ENCODE peak calls at places on chromosomes 6 and 20, in nine cellular contexts. Q, I, S, P, G, Z, D, T and Y are unnamed samples.

GRCh38 chr6:154218336-154218735 is 138.3 kb downstream of the IPCEF1 start:
- DNase-seq in T (no peak), Q (no peak), S (no peak), G (no peak), Z (no peak), P (no peak), D (no peak), I (no peak), Y (no peak)

GRCh38 chr20:23937303-23938117 is 51.1 kb downstream of the GGTLC1 start:
- DNase-seq in Z (peak; percentile 41), Q (peak; percentile 50), G (peak; percentile 34), D (peak; percentile 43), T (no peak), P (no peak), S (no peak), I (peak; percentile 67), Y (no peak)

GRCh38 chr6:116246089-116246488 is 7.8 kb downstream of the TSPYL4 start:
- DNase-seq in D (no peak), Q (peak; percentile 42), G (peak; percentile 74), Z (peak; percentile 81), S (peak; percentile 80), I (no peak), T (no peak), P (no peak), Y (no peak)

GRCh38 chr6:170533792-170534191 is 19.3 kb downstream of the PSMB1 start:
- DNase-seq in I (no peak), P (no peak), Q (no peak), Z (no peak), S (no peak), D (no peak), G (no peak), T (no peak), Y (no peak)

GRCh38 chr6:22892452-22892851 is 323.1 kb downstream of the HDGFL1 start:
- DNase-seq in S (peak; percentile 98), Q (peak; percentile 95), P (no peak), I (no peak), T (no peak), G (peak; percentile 98), Z (peak; percentile 96), D (no peak), Y (no peak)

GRCh38 chr6:41047745-41048742 is 5.0 kb upstream of the APOBEC2 start:
- DNase-seq in S (no peak), T (no peak), D (peak; percentile 0), Z (no peak), P (no peak), G (no peak), I (no peak), Q (no peak), Y (no peak)

GRCh38 chr20:42192321-42192720 is 574.1 kb upstream of the CHD6 start:
- DNase-seq in S (no peak), Z (no peak), G (no peak), D (no peak), T (no peak), I (no peak), P (no peak), Q (no peak), Y (no peak)

GRCh38 chr20:63860325-63861051 is 810 bp upstream of the ABHD16B start:
- DNase-seq in Q (no peak), I (no peak), T (peak; percentile 64), G (no peak), D (no peak), P (peak; percentile 80), S (no peak), Z (no peak), Y (no peak)

GRCh38 chr20:53652090-53652858 is 58.6 kb upstream of the ZNF217 start:
- DNase-seq in T (no peak), I (no peak), P (no peak), D (peak; percentile 62), S (no peak), Z (no peak), G (no peak), Q (no peak), Y (no peak)

GRCh38 chr6:34746104-34746846 is 11.0 kb upstream of the SNRPC start:
- DNase-seq in Q (no peak), D (no peak), Z (no peak), G (no peak), P (no peak), I (no peak), T (no peak), S (peak; percentile 8), Y (no peak)

GRCh38 chr6:36243562-36244212 is 26.2 kb upstream of the PNPLA1 start:
- DNase-seq in Q (no peak), G (no peak), I (no peak), D (no peak), T (no peak), Z (no peak), S (no peak), P (no peak), Y (no peak)

GRCh38 chr6:36246511-36247268 is 23.2 kb upstream of the PNPLA1 start:
- DNase-seq in Z (no peak), P (peak; percentile 66), I (no peak), T (no peak), G (no peak), D (no peak), Q (no peak), S (no peak), Y (no peak)

GRCh38 chr6:36247691-36248090 is 22.2 kb upstream of the PNPLA1 start:
- DNase-seq in Q (peak; percentile 45), Z (peak; percentile 61), S (peak; percentile 4), D (no peak), P (no peak), T (no peak), G (no peak), I (no peak), Y (no peak)

GRCh38 chr6:36244641-36245280 is 25.1 kb upstream of the PNPLA1 start:
- DNase-seq in T (no peak), Q (no peak), D (no peak), G (no peak), I (peak; percentile 30), Z (no peak), P (no peak), S (no peak), Y (no peak)

GRCh38 chr6:36245572-36246031 is 24.3 kb upstream of the PNPLA1 start:
- DNase-seq in Z (no peak), Q (no peak), G (no peak), P (no peak), T (no peak), S (no peak), D (no peak), I (no peak), Y (no peak)
- TF ChIP-seq CTCF in Z (no peak), Q (no peak), G (no peak), P (peak; percentile 16), T (no peak), S (no peak), D (no peak), I (no peak), Y (no peak)

GRCh38 chr6:32716396-32716795 is 24.8 kb upstream of the HLA-DQA2 start:
- DNase-seq in P (no peak), S (no peak), T (no peak), Q (no peak), D (no peak), G (no peak), Z (no peak), I (no peak), Y (no peak)
- TF ChIP-seq CTCF in P (no peak), S (no peak), T (no peak), Q (no peak), D (no peak), G (no peak), Z (no peak), I (no peak), Y (no peak)

GRCh38 chr20:31877684-31878083 is 7.2 kb downstream of the TTLL9 start:
- DNase-seq in D (no peak), Z (no peak), I (no peak), S (no peak), P (no peak), G (no peak), T (no peak), Q (no peak), Y (no peak)

GRCh38 chr20:31881945-31882344 is 11.5 kb downstream of the TTLL9 start:
- DNase-seq in D (no peak), Z (no peak), G (no peak), P (no peak), S (no peak), Q (no peak), I (no peak), T (no peak), Y (no peak)

GRCh38 chr20:31883829-31884228 is 13.4 kb downstream of the TTLL9 start:
- DNase-seq in T (no peak), Q (no peak), Z (no peak), I (no peak), G (no peak), D (no peak), P (no peak), S (no peak), Y (no peak)

GRCh38 chr20:31879143-31879987 is 8.9 kb downstream of the TTLL9 start:
- DNase-seq in T (peak; percentile 96), D (peak; percentile 90), P (peak; percentile 88), S (peak; percentile 87), G (peak; percentile 95), Q (peak; percentile 92), Z (peak; percentile 94), I (peak; percentile 93), Y (peak; percentile 81)
- TF ChIP-seq CTCF in T (no peak), D (no peak), P (no peak), S (no peak), G (peak; percentile 2), Q (no peak), Z (no peak), I (no peak), Y (no peak)

GRCh38 chr6:2598867-2599266 is 151.9 kb downstream of the MYLK4 start:
- DNase-seq in G (no peak), Q (no peak), Z (no peak), D (no peak), T (no peak), I (no peak), S (no peak), P (no peak), Y (no peak)

GRCh38 chr6:2593167-2593566 is 157.6 kb downstream of the MYLK4 start:
- DNase-seq in Z (no peak), D (no peak), T (no peak), P (no peak), S (no peak), G (no peak), Q (no peak), I (no peak), Y (no peak)

GRCh38 chr6:2599817-2600216 is 150.9 kb downstream of the MYLK4 start:
- DNase-seq in T (no peak), G (no peak), Z (no peak), Q (no peak), D (no peak), I (no peak), S (no peak), P (no peak), Y (no peak)

GRCh38 chr6:2594868-2595267 is 155.9 kb downstream of the MYLK4 start:
- DNase-seq in T (no peak), Q (no peak), Z (no peak), S (no peak), G (no peak), I (no peak), D (no peak), P (no peak), Y (no peak)

GRCh38 chr6:2596222-2596621 is 154.5 kb downstream of the MYLK4 start:
- DNase-seq in Q (no peak), I (peak; percentile 53), T (no peak), Z (no peak), S (no peak), P (no peak), G (no peak), D (no peak), Y (no peak)
- TF ChIP-seq CTCF in Q (no peak), I (peak; percentile 44), T (no peak), Z (no peak), S (no peak), P (no peak), G (peak; percentile 13), D (no peak), Y (no peak)

GRCh38 chr20:62303327-62304226 is 780 bp downstream of the ADRM1 start:
- DNase-seq in D (peak; percentile 57), Z (no peak), G (peak; percentile 8), Q (peak; percentile 15), T (no peak), P (no peak), I (no peak), S (no peak), Y (no peak)
- TF ChIP-seq CTCF in D (no peak), Z (no peak), G (no peak), Q (no peak), T (no peak), P (no peak), I (no peak), S (no peak), Y (no peak)